ENCODE peak calls at places on chromosome 6, in eight cellular contexts. One of them, this sample, is unnamed.
A peak's percentile ranks its signal among the peaks of the same experiment; 100 is the strongest.

GRCh38 chr6:55643868-55644267 is 64.9 kb upstream of the HMGCLL1 start:
- DNase-seq in endodermal cell: no peak
- DNase-seq in GM23248: peak; percentile 31
- DNase-seq in mesenchymal stem cell: peak; percentile 17
- DNase-seq in neuronal stem cell: no peak
- DNase-seq in PC-3: peak; percentile 49
- DNase-seq in Peyer's patch: no peak
- DNase-seq in H7: no peak
- DNase-seq in this sample: no peak

GRCh38 chr6:33091957-33092356 is 16.2 kb downstream of the HLA-DPB1 start:
- DNase-seq in endodermal cell: peak; percentile 92
- DNase-seq in GM23248: peak; percentile 31
- DNase-seq in mesenchymal stem cell: no peak
- DNase-seq in neuronal stem cell: no peak
- DNase-seq in PC-3: peak; percentile 9
- DNase-seq in Peyer's patch: peak; percentile 79
- DNase-seq in H7: peak; percentile 86
- DNase-seq in this sample: peak; percentile 42

GRCh38 chr6:131443514-131443913 is 129.5 kb upstream of the ARG1 start:
- DNase-seq in endodermal cell: no peak
- DNase-seq in GM23248: no peak
- DNase-seq in mesenchymal stem cell: no peak
- DNase-seq in neuronal stem cell: no peak
- DNase-seq in PC-3: no peak
- DNase-seq in Peyer's patch: peak; percentile 47
- DNase-seq in H7: no peak
- DNase-seq in this sample: no peak

GRCh38 chr6:38831865-38832264 is 116.8 kb downstream of the DNAH8 start:
- DNase-seq in endodermal cell: no peak
- DNase-seq in GM23248: no peak
- DNase-seq in mesenchymal stem cell: no peak
- DNase-seq in neuronal stem cell: no peak
- DNase-seq in PC-3: no peak
- DNase-seq in Peyer's patch: no peak
- DNase-seq in H7: no peak
- DNase-seq in this sample: no peak

GRCh38 chr6:13065596-13065995 is 262.7 kb downstream of the TBC1D7 start:
- DNase-seq in endodermal cell: no peak
- DNase-seq in GM23248: peak; percentile 47
- DNase-seq in mesenchymal stem cell: no peak
- DNase-seq in neuronal stem cell: no peak
- DNase-seq in PC-3: no peak
- DNase-seq in Peyer's patch: no peak
- DNase-seq in H7: no peak
- DNase-seq in this sample: no peak

GRCh38 chr6:41424370-41425058 is 89.1 kb downstream of the NCR2 start:
- DNase-seq in endodermal cell: peak; percentile 96
- DNase-seq in GM23248: peak; percentile 74
- DNase-seq in mesenchymal stem cell: peak; percentile 75
- DNase-seq in neuronal stem cell: peak; percentile 86
- DNase-seq in PC-3: peak; percentile 89
- DNase-seq in Peyer's patch: peak; percentile 95
- DNase-seq in H7: peak; percentile 85
- DNase-seq in this sample: peak; percentile 49

GRCh38 chr6:15327271-15327670 is 81.4 kb downstream of the JARID2 start:
- DNase-seq in endodermal cell: no peak
- DNase-seq in GM23248: no peak
- DNase-seq in mesenchymal stem cell: no peak
- DNase-seq in neuronal stem cell: no peak
- DNase-seq in PC-3: peak; percentile 37
- DNase-seq in Peyer's patch: peak; percentile 76
- DNase-seq in H7: no peak
- DNase-seq in this sample: no peak

GRCh38 chr6:150417899-150418824 is 49.4 kb downstream of the IYD start:
- DNase-seq in endodermal cell: no peak
- DNase-seq in GM23248: peak; percentile 93
- DNase-seq in mesenchymal stem cell: peak; percentile 81
- DNase-seq in neuronal stem cell: peak; percentile 39
- DNase-seq in PC-3: peak; percentile 86
- DNase-seq in Peyer's patch: peak; percentile 71
- DNase-seq in H7: peak; percentile 79
- DNase-seq in this sample: peak; percentile 44

GRCh38 chr6:148599967-148600426 is 146.8 kb upstream of the UST start:
- DNase-seq in endodermal cell: peak; percentile 91
- DNase-seq in GM23248: no peak
- DNase-seq in mesenchymal stem cell: peak; percentile 82
- DNase-seq in neuronal stem cell: peak; percentile 8
- DNase-seq in PC-3: no peak
- DNase-seq in Peyer's patch: no peak
- DNase-seq in H7: peak; percentile 71
- DNase-seq in this sample: no peak

GRCh38 chr6:28643017-28643740 is 117.5 kb downstream of the GPX5 start:
- DNase-seq in endodermal cell: peak; percentile 90
- DNase-seq in GM23248: peak; percentile 73
- DNase-seq in mesenchymal stem cell: peak; percentile 74
- DNase-seq in neuronal stem cell: no peak
- DNase-seq in PC-3: peak; percentile 74
- DNase-seq in Peyer's patch: no peak
- DNase-seq in H7: peak; percentile 51
- DNase-seq in this sample: peak; percentile 69

GRCh38 chr6:11425431-11425871 is 112.1 kb upstream of the TMEM170B start:
- DNase-seq in endodermal cell: no peak
- DNase-seq in GM23248: no peak
- DNase-seq in mesenchymal stem cell: no peak
- DNase-seq in neuronal stem cell: peak; percentile 36
- DNase-seq in PC-3: no peak
- DNase-seq in Peyer's patch: no peak
- DNase-seq in H7: no peak
- DNase-seq in this sample: peak; percentile 41

GRCh38 chr6:13453172-13453552 is 34.2 kb downstream of the GFOD1 start:
- DNase-seq in endodermal cell: peak; percentile 20
- DNase-seq in GM23248: no peak
- DNase-seq in mesenchymal stem cell: no peak
- DNase-seq in neuronal stem cell: no peak
- DNase-seq in PC-3: peak; percentile 75
- DNase-seq in Peyer's patch: no peak
- DNase-seq in H7: no peak
- DNase-seq in this sample: no peak

GRCh38 chr6:11023032-11023431 is 21.1 kb downstream of the ELOVL2 start:
- DNase-seq in endodermal cell: no peak
- DNase-seq in GM23248: no peak
- DNase-seq in mesenchymal stem cell: no peak
- DNase-seq in neuronal stem cell: no peak
- DNase-seq in PC-3: no peak
- DNase-seq in Peyer's patch: no peak
- DNase-seq in H7: no peak
- DNase-seq in this sample: no peak

GRCh38 chr6:5453531-5453930 is 192.2 kb downstream of the FARS2 start:
- DNase-seq in endodermal cell: no peak
- DNase-seq in GM23248: no peak
- DNase-seq in mesenchymal stem cell: no peak
- DNase-seq in neuronal stem cell: no peak
- DNase-seq in PC-3: peak; percentile 57
- DNase-seq in Peyer's patch: no peak
- DNase-seq in H7: no peak
- DNase-seq in this sample: peak; percentile 52

GRCh38 chr6:10861086-10861485 is 20.8 kb downstream of the GCM2 start:
- DNase-seq in endodermal cell: no peak
- DNase-seq in GM23248: no peak
- DNase-seq in mesenchymal stem cell: no peak
- DNase-seq in neuronal stem cell: no peak
- DNase-seq in PC-3: no peak
- DNase-seq in Peyer's patch: no peak
- DNase-seq in H7: no peak
- DNase-seq in this sample: no peak

GRCh38 chr6:7137335-7138106 is 29.8 kb downstream of the RREB1 start:
- DNase-seq in endodermal cell: peak; percentile 67
- DNase-seq in GM23248: peak; percentile 90
- DNase-seq in mesenchymal stem cell: peak; percentile 79
- DNase-seq in neuronal stem cell: no peak
- DNase-seq in PC-3: no peak
- DNase-seq in Peyer's patch: peak; percentile 78
- DNase-seq in H7: peak; percentile 56
- DNase-seq in this sample: peak; percentile 97

GRCh38 chr6:101080597-101080996 is 199.5 kb upstream of the ASCC3 start:
- DNase-seq in endodermal cell: no peak
- DNase-seq in GM23248: peak; percentile 64
- DNase-seq in mesenchymal stem cell: peak; percentile 78
- DNase-seq in neuronal stem cell: no peak
- DNase-seq in PC-3: peak; percentile 89
- DNase-seq in Peyer's patch: no peak
- DNase-seq in H7: no peak
- DNase-seq in this sample: no peak

GRCh38 chr6:135066806-135067205 is 12.2 kb upstream of the HBS1L start:
- DNase-seq in endodermal cell: no peak
- DNase-seq in GM23248: no peak
- DNase-seq in mesenchymal stem cell: no peak
- DNase-seq in neuronal stem cell: no peak
- DNase-seq in PC-3: no peak
- DNase-seq in Peyer's patch: no peak
- DNase-seq in H7: no peak
- DNase-seq in this sample: no peak

GRCh38 chr6:78605909-78606446 is 261.4 kb upstream of the IRAK1BP1 start:
- DNase-seq in endodermal cell: no peak
- DNase-seq in GM23248: peak; percentile 86
- DNase-seq in mesenchymal stem cell: peak; percentile 62
- DNase-seq in neuronal stem cell: no peak
- DNase-seq in PC-3: peak; percentile 77
- DNase-seq in Peyer's patch: no peak
- DNase-seq in H7: no peak
- DNase-seq in this sample: peak; percentile 80

GRCh38 chr6:110654096-110654820 is 161.0 kb downstream of the CDK19 start:
- DNase-seq in endodermal cell: no peak
- DNase-seq in GM23248: peak; percentile 38
- DNase-seq in mesenchymal stem cell: peak; percentile 15
- DNase-seq in neuronal stem cell: no peak
- DNase-seq in PC-3: peak; percentile 82
- DNase-seq in Peyer's patch: no peak
- DNase-seq in H7: no peak
- DNase-seq in this sample: no peak

GRCh38 chr6:169926617-169927417 is 175.4 kb downstream of the ERMARD start:
- DNase-seq in endodermal cell: no peak
- DNase-seq in GM23248: no peak
- DNase-seq in mesenchymal stem cell: no peak
- DNase-seq in neuronal stem cell: no peak
- DNase-seq in PC-3: no peak
- DNase-seq in Peyer's patch: peak; percentile 23
- DNase-seq in H7: no peak
- DNase-seq in this sample: peak; percentile 31

GRCh38 chr6:39950125-39950720 is 16.0 kb upstream of the MOCS1 start:
- DNase-seq in endodermal cell: no peak
- DNase-seq in GM23248: no peak
- DNase-seq in mesenchymal stem cell: no peak
- DNase-seq in neuronal stem cell: no peak
- DNase-seq in PC-3: no peak
- DNase-seq in Peyer's patch: no peak
- DNase-seq in H7: no peak
- DNase-seq in this sample: no peak

GRCh38 chr6:150342126-150342525 is 26.7 kb upstream of the IYD start:
- DNase-seq in endodermal cell: no peak
- DNase-seq in GM23248: no peak
- DNase-seq in mesenchymal stem cell: no peak
- DNase-seq in neuronal stem cell: no peak
- DNase-seq in PC-3: no peak
- DNase-seq in Peyer's patch: no peak
- DNase-seq in H7: no peak
- DNase-seq in this sample: no peak

GRCh38 chr6:37565267-37566208 is 65.8 kb upstream of the CCDC167 start:
- DNase-seq in endodermal cell: peak; percentile 95
- DNase-seq in GM23248: peak; percentile 18
- DNase-seq in mesenchymal stem cell: no peak
- DNase-seq in neuronal stem cell: peak; percentile 90
- DNase-seq in PC-3: no peak
- DNase-seq in Peyer's patch: no peak
- DNase-seq in H7: peak; percentile 92
- DNase-seq in this sample: no peak
- H3K4me3 ChIP-seq in endodermal cell: peak overlapping the region; percentile 81
- H3K4me3 ChIP-seq in GM23248: peak overlapping the region; percentile 63
- H3K4me3 ChIP-seq in mesenchymal stem cell: peak overlapping the region; percentile 56
- H3K4me3 ChIP-seq in neuronal stem cell: peak overlapping the region; percentile 43
- H3K4me3 ChIP-seq in PC-3: peak overlapping the region; percentile 17
- H3K4me3 ChIP-seq in Peyer's patch: peak overlapping the region; percentile 5
- H3K4me3 ChIP-seq in H7: peak overlapping the region; percentile 47
- H3K4me3 ChIP-seq in this sample: no peak overlapping the region

GRCh38 chr6:18138906-18139305 is 16.0 kb downstream of the TPMT start:
- DNase-seq in endodermal cell: no peak
- DNase-seq in GM23248: no peak
- DNase-seq in mesenchymal stem cell: no peak
- DNase-seq in neuronal stem cell: no peak
- DNase-seq in PC-3: no peak
- DNase-seq in Peyer's patch: no peak
- DNase-seq in H7: peak; percentile 22
- DNase-seq in this sample: no peak

GRCh38 chr6:18141805-18142590 is 12.9 kb downstream of the TPMT start:
- DNase-seq in endodermal cell: peak; percentile 71
- DNase-seq in GM23248: no peak
- DNase-seq in mesenchymal stem cell: no peak
- DNase-seq in neuronal stem cell: no peak
- DNase-seq in PC-3: no peak
- DNase-seq in Peyer's patch: no peak
- DNase-seq in H7: no peak
- DNase-seq in this sample: no peak

GRCh38 chr6:18139935-18140621 is 14.8 kb downstream of the TPMT start:
- DNase-seq in endodermal cell: no peak
- DNase-seq in GM23248: no peak
- DNase-seq in mesenchymal stem cell: no peak
- DNase-seq in neuronal stem cell: no peak
- DNase-seq in PC-3: no peak
- DNase-seq in Peyer's patch: no peak
- DNase-seq in H7: no peak
- DNase-seq in this sample: no peak

GRCh38 chr6:18147160-18147559 is 7.7 kb downstream of the TPMT start:
- DNase-seq in endodermal cell: no peak
- DNase-seq in GM23248: peak; percentile 85
- DNase-seq in mesenchymal stem cell: no peak
- DNase-seq in neuronal stem cell: no peak
- DNase-seq in PC-3: peak; percentile 94
- DNase-seq in Peyer's patch: peak; percentile 53
- DNase-seq in H7: no peak
- DNase-seq in this sample: peak; percentile 15

GRCh38 chr6:18142591-18142861 is 12.4 kb downstream of the TPMT start:
- DNase-seq in endodermal cell: no peak
- DNase-seq in GM23248: no peak
- DNase-seq in mesenchymal stem cell: no peak
- DNase-seq in neuronal stem cell: no peak
- DNase-seq in PC-3: no peak
- DNase-seq in Peyer's patch: no peak
- DNase-seq in H7: no peak
- DNase-seq in this sample: no peak
- H3K36me3 ChIP-seq in endodermal cell: peaks cover 59% of the 10 kb centered on the region
- H3K36me3 ChIP-seq in GM23248: peaks cover 16% of the 10 kb centered on the region
- H3K36me3 ChIP-seq in mesenchymal stem cell: peaks cover 16% of the 10 kb centered on the region
- H3K36me3 ChIP-seq in neuronal stem cell: peaks cover 4% of the 10 kb centered on the region
- H3K36me3 ChIP-seq in PC-3: peaks cover 19% of the 10 kb centered on the region
- H3K36me3 ChIP-seq in Peyer's patch: no peaks in the 10 kb centered on the region
- H3K36me3 ChIP-seq in H7: peaks cover 2% of the 10 kb centered on the region
- H3K36me3 ChIP-seq in this sample: peaks cover 4% of the 10 kb centered on the region

GRCh38 chr6:44672838-44673237 is 285.3 kb downstream of the CDC5L start:
- DNase-seq in endodermal cell: no peak
- DNase-seq in GM23248: no peak
- DNase-seq in mesenchymal stem cell: no peak
- DNase-seq in neuronal stem cell: no peak
- DNase-seq in PC-3: peak; percentile 93
- DNase-seq in Peyer's patch: no peak
- DNase-seq in H7: no peak
- DNase-seq in this sample: no peak
- H3K27me3 ChIP-seq in endodermal cell: no peaks in the 10 kb centered on the region
- H3K27me3 ChIP-seq in GM23248: no peaks in the 10 kb centered on the region
- H3K27me3 ChIP-seq in mesenchymal stem cell: no peaks in the 10 kb centered on the region
- H3K27me3 ChIP-seq in neuronal stem cell: no peaks in the 10 kb centered on the region
- H3K27me3 ChIP-seq in PC-3: no peaks in the 10 kb centered on the region
- H3K27me3 ChIP-seq in Peyer's patch: no peaks in the 10 kb centered on the region
- H3K27me3 ChIP-seq in H7: no peaks in the 10 kb centered on the region
- H3K27me3 ChIP-seq in this sample: no peaks in the 10 kb centered on the region

GRCh38 chr6:158648682-158649131 is 1.1 kb upstream of the SYTL3 start:
- DNase-seq in endodermal cell: peak; percentile 19
- DNase-seq in GM23248: peak; percentile 98
- DNase-seq in mesenchymal stem cell: peak; percentile 97
- DNase-seq in neuronal stem cell: no peak
- DNase-seq in PC-3: peak; percentile 44
- DNase-seq in Peyer's patch: peak; percentile 42
- DNase-seq in H7: no peak
- DNase-seq in this sample: peak; percentile 21
- H3K4me3 ChIP-seq in endodermal cell: no peak overlapping the region
- H3K4me3 ChIP-seq in GM23248: peak overlapping the region; percentile 43
- H3K4me3 ChIP-seq in mesenchymal stem cell: peak overlapping the region; percentile 3
- H3K4me3 ChIP-seq in neuronal stem cell: no peak overlapping the region
- H3K4me3 ChIP-seq in PC-3: no peak overlapping the region
- H3K4me3 ChIP-seq in Peyer's patch: no peak overlapping the region
- H3K4me3 ChIP-seq in H7: no peak overlapping the region
- H3K4me3 ChIP-seq in this sample: no peak overlapping the region